ENCODE peak calls at places on chromosomes 3 and 15, in seven cellular contexts. Z, D, X, H, W, M and J are unnamed samples.

GRCh38 chr3:18424213-18424861 is 802 bp downstream of the SATB1 start:
- DNase-seq in Z (no peak), D (no peak), X (no peak), H (no peak), W (peak; percentile 37), M (peak; percentile 15), J (peak; percentile 55)

GRCh38 chr3:149501524-149501923 is 27.0 kb downstream of the TM4SF4 start:
- DNase-seq in Z (no peak), D (no peak), X (peak; percentile 50), H (no peak), W (no peak), M (no peak), J (no peak)

GRCh38 chr15:71802770-71803169 is 7.6 kb upstream of the NR2E3 start:
- DNase-seq in Z (no peak), D (no peak), X (no peak), H (no peak), W (no peak), M (no peak), J (no peak)

GRCh38 chr3:175121225-175121624 is 262.1 kb downstream of the NAALADL2 start:
- DNase-seq in Z (peak; percentile 37), D (no peak), X (no peak), H (no peak), W (no peak), M (no peak), J (no peak)

GRCh38 chr3:197368330-197368729 is 69.9 kb upstream of the DLG1 start:
- DNase-seq in Z (no peak), D (no peak), X (no peak), H (no peak), W (peak; percentile 7), M (no peak), J (no peak)

GRCh38 chr3:72563690-72564370 is 284.4 kb downstream of the SHQ1 start:
- DNase-seq in Z (peak; percentile 7), D (no peak), X (no peak), H (no peak), W (no peak), M (no peak), J (no peak)

GRCh38 chr15:72706266-72706665 is 20.3 kb downstream of the BBS4 start:
- DNase-seq in Z (no peak), D (no peak), X (no peak), H (no peak), W (no peak), M (no peak), J (no peak)

GRCh38 chr3:3675801-3676200 is 123.4 kb upstream of the LRRN1 start:
- DNase-seq in Z (no peak), D (no peak), X (no peak), H (no peak), W (no peak), M (peak; percentile 24), J (no peak)

GRCh38 chr15:33545866-33546265 is 235.1 kb downstream of the RYR3 start:
- DNase-seq in Z (no peak), D (no peak), X (no peak), H (no peak), W (no peak), M (no peak), J (no peak)
- TF ChIP-seq CTCF in Z (no peak), D (no peak), X (no peak), H (no peak), W (no peak), M (no peak), J (no peak)

DNA sequence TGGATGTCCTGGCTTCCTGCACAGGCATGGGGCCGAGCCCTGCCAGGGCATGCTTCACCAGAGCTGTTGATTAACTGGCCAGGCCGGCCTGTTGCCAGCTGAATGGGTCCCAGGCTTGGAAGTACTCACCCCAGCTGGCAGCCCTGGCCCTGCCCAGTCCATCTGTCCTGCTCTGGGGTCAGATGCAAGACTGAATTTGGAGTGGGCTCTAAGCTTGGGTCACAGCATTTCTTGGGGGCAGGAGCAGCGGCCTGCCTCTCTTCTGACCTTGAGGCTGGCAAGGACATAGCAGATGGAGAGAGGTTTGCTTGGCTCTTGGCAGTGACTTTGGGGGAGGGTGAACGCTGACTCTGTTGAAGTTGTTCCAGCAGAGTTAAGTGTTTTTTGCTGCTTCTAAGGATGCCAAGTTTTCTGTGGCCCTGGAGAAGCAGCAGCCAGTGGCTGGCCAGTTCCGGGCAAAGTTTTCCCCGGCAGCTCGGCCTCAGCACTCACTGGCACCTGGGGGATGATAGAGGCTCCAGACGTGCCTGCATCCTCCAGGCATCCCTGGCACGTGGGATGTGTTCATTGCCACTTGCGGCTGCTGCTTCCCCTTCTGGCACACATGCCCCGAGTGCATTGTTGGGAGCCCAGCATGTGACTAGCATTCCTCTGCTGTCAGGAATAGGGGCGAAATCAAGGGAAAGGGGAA is 22.9 kb downstream of the PDIA5 start:
- DNase-seq in Z (no peak), D (peak; percentile 63), X (no peak), H (no peak), W (no peak), M (peak; percentile 79), J (no peak)
- H3K36me3 ChIP-seq in Z (peaks cover 11% of the 10 kb centered on the region), D (no peaks in the 10 kb centered on the region), X (no peaks in the 10 kb centered on the region), H (no peaks in the 10 kb centered on the region), W (peaks cover 21% of the 10 kb centered on the region), M (peaks cover 10% of the 10 kb centered on the region), J (no peaks in the 10 kb centered on the region)

GRCh38 chr3:53513556-53514190 is 19.3 kb downstream of the CACNA1D start:
- DNase-seq in Z (peak; percentile 76), D (no peak), X (no peak), H (no peak), W (no peak), M (no peak), J (no peak)
- TF ChIP-seq CTCF in Z (peak; percentile 42), D (no peak), X (no peak), H (peak; percentile 69), W (peak; percentile 36), M (no peak), J (no peak)

GRCh38 chr3:122535964-122536363 is 21.2 kb upstream of the KPNA1 start:
- DNase-seq in Z (no peak), D (no peak), X (no peak), H (no peak), W (no peak), M (no peak), J (no peak)

GRCh38 chr3:122533931-122534334 is 19.2 kb upstream of the KPNA1 start:
- DNase-seq in Z (peak; percentile 98), D (no peak), X (peak; percentile 55), H (no peak), W (no peak), M (no peak), J (no peak)

GRCh38 chr3:122533480-122533879 is 18.7 kb upstream of the KPNA1 start:
- DNase-seq in Z (peak; percentile 20), D (no peak), X (no peak), H (no peak), W (no peak), M (no peak), J (no peak)

GRCh38 chr3:122536634-122537033 is 21.9 kb upstream of the KPNA1 start:
- DNase-seq in Z (no peak), D (no peak), X (no peak), H (no peak), W (no peak), M (no peak), J (no peak)
- H3K36me3 ChIP-seq in Z (peaks cover 1% of the 10 kb centered on the region), D (peaks cover 33% of the 10 kb centered on the region), X (no peaks in the 10 kb centered on the region), H (no peaks in the 10 kb centered on the region), W (peaks cover 43% of the 10 kb centered on the region), M (peaks cover 97% of the 10 kb centered on the region), J (peaks cover 99% of the 10 kb centered on the region)

GRCh38 chr3:66748175-66748876 is 247.5 kb upstream of the LRIG1 start:
- DNase-seq in Z (no peak), D (no peak), X (no peak), H (no peak), W (no peak), M (no peak), J (no peak)
- TF ChIP-seq CTCF in Z (no peak), D (peak; percentile 13), X (no peak), H (peak; percentile 40), W (no peak), M (no peak), J (no peak)